ENCODE peak calls at places on chromosomes 1 and 21, in four cellular contexts. H is SW480; T is B cell; L is stimulated activated CD4-positive, alpha-beta T cell treated with anti-CD3 and anti-CD28 coated beads, Interleukin-12 subunit alpha, Interleukin-12 subunit beta, amount 100 ng/mL, for 48 hours. O is an unnamed sample.

GRCh38 chr1:219659682-219660081 is 46.8 kb upstream of the ZC3H11B start:
- DNase-seq in H (no peak), T (no peak), L (no peak), O (no peak)

GRCh38 chr1:179709841-179710329 is 33.2 kb upstream of the FAM163A start:
- DNase-seq in H (no peak), T (peak; percentile 13), L (no peak), O (no peak)

GRCh38 chr1:59177756-59178155 is 119.1 kb upstream of the FGGY start:
- DNase-seq in H (no peak), T (no peak), L (no peak), O (no peak)

GRCh38 chr1:47760248-47760629 is 236.9 kb downstream of the TRABD2B start:
- DNase-seq in H (no peak), T (no peak), L (no peak), O (no peak)

GRCh38 chr1:50110656-50111055 is 1.9 kb downstream of the ELAVL4 start:
- DNase-seq in H (no peak), T (no peak), L (no peak), O (no peak)

GRCh38 chr21:33388188-33388587 is 15.0 kb upstream of the IFNGR2 start:
- DNase-seq in H (no peak), T (no peak), L (no peak), O (no peak)

GRCh38 chr21:46215436-46216131 is 13.0 kb downstream of the LSS start:
- DNase-seq in H (no peak), T (no peak), L (no peak), O (no peak)

GRCh38 chr21:31576428-31576827 is 83.1 kb upstream of the SOD1 start:
- DNase-seq in H (no peak), T (no peak), L (no peak), O (no peak)

GRCh38 chr21:29077651-29078090 is 4.2 kb upstream of the CCT8 start:
- DNase-seq in H (peak; percentile 29), T (peak; percentile 31), L (peak; percentile 27), O (no peak)

GRCh38 chr21:28714795-28715464 is 277.7 kb downstream of the LTN1 start:
- DNase-seq in H (no peak), T (no peak), L (no peak), O (no peak)

GRCh38 chr1:27856561-27857343 is 15.6 kb upstream of the THEMIS2 start:
- DNase-seq in H (no peak), T (no peak), L (no peak), O (no peak)

GRCh38 chr1:82086739-82087138 is 286.0 kb downstream of the ADGRL2 start:
- DNase-seq in H (no peak), T (no peak), L (no peak), O (no peak)

GRCh38 chr1:70038025-70038424 is 167.4 kb downstream of the LRRC40 start:
- DNase-seq in H (no peak), T (no peak), L (no peak), O (no peak)

GRCh38 chr21:25240974-25241373 is 366.3 kb downstream of the MRPL39 start:
- DNase-seq in H (no peak), T (peak; percentile 17), L (no peak), O (no peak)

GRCh38 chr1:217228689-217229088 is 402.2 kb downstream of the GPATCH2 start:
- DNase-seq in H (no peak), T (no peak), L (no peak), O (no peak)

GRCh38 chr1:186404454-186405051 is 28.9 kb downstream of the ODR4 start:
- DNase-seq in H (peak; percentile 2), T (peak; percentile 23), L (peak; percentile 1), O (peak; percentile 45)

GRCh38 chr1:177891809-177892208 is 78.0 kb downstream of the SEC16B start:
- DNase-seq in H (no peak), T (no peak), L (no peak), O (no peak)

GRCh38 chr1:219350621-219351020 is 176.9 kb downstream of the LYPLAL1 start:
- DNase-seq in H (no peak), T (no peak), L (no peak), O (no peak)